ENCODE peak calls at places on chromosomes 7 and 10, in nine cellular contexts. One of them, this sample, is unnamed.
A peak's percentile ranks its signal among the peaks of the same experiment; 100 is the strongest.

GRCh38 chr10:7797582-7797981 is 9.6 kb downstream of the ATP5F1C start:
- DNase-seq in A673: no peak
- DNase-seq in HAP-1: no peak
- DNase-seq in SK-N-SH: peak; percentile 17
- DNase-seq in HepG2: no peak
- DNase-seq in AG04450: peak; percentile 85
- DNase-seq in BE2C: no peak
- DNase-seq in CD8-positive, alpha-beta memory T cell: no peak
- DNase-seq in IMR-90: peak; percentile 96
- DNase-seq in this sample: no peak

GRCh38 chr10:47319798-47320197 is 2.5 kb upstream of the GDF2 start:
- DNase-seq in BE2C: no peak
- DNase-seq in A673: no peak
- DNase-seq in SK-N-SH: no peak
- DNase-seq in AG04450: no peak
- DNase-seq in HepG2: no peak
- DNase-seq in CD8-positive, alpha-beta memory T cell: no peak
- DNase-seq in HAP-1: no peak
- DNase-seq in IMR-90: no peak
- DNase-seq in this sample: no peak

GRCh38 chr10:89921422-89921821 is 220.0 kb downstream of the KIF20B start:
- DNase-seq in HepG2: no peak
- DNase-seq in BE2C: no peak
- DNase-seq in CD8-positive, alpha-beta memory T cell: no peak
- DNase-seq in HAP-1: no peak
- DNase-seq in SK-N-SH: no peak
- DNase-seq in IMR-90: no peak
- DNase-seq in A673: no peak
- DNase-seq in AG04450: no peak
- DNase-seq in this sample: no peak

GRCh38 chr7:27204851-27205322 is 5.0 kb upstream of the HOXA13 start:
- DNase-seq in AG04450: no peak
- DNase-seq in A673: peak; percentile 19
- DNase-seq in HAP-1: no peak
- DNase-seq in HepG2: no peak
- DNase-seq in SK-N-SH: no peak
- DNase-seq in CD8-positive, alpha-beta memory T cell: no peak
- DNase-seq in IMR-90: no peak
- DNase-seq in BE2C: no peak
- DNase-seq in this sample: no peak

GRCh38 chr7:153044981-153045380 is 285.4 kb downstream of the ACTR3B start:
- DNase-seq in HAP-1: no peak
- DNase-seq in BE2C: no peak
- DNase-seq in CD8-positive, alpha-beta memory T cell: no peak
- DNase-seq in HepG2: no peak
- DNase-seq in AG04450: no peak
- DNase-seq in A673: no peak
- DNase-seq in IMR-90: no peak
- DNase-seq in SK-N-SH: no peak
- DNase-seq in this sample: peak; percentile 28

GRCh38 chr10:69631566-69631965 is 1.5 kb downstream of the FAM241B start:
- DNase-seq in CD8-positive, alpha-beta memory T cell: no peak
- DNase-seq in AG04450: no peak
- DNase-seq in BE2C: no peak
- DNase-seq in HepG2: no peak
- DNase-seq in IMR-90: no peak
- DNase-seq in HAP-1: no peak
- DNase-seq in A673: no peak
- DNase-seq in SK-N-SH: no peak
- DNase-seq in this sample: no peak

GRCh38 chr10:72462261-72462660 is 107.5 kb upstream of the DNAJB12 start:
- DNase-seq in IMR-90: no peak
- DNase-seq in BE2C: no peak
- DNase-seq in HAP-1: no peak
- DNase-seq in HepG2: no peak
- DNase-seq in A673: no peak
- DNase-seq in CD8-positive, alpha-beta memory T cell: no peak
- DNase-seq in SK-N-SH: no peak
- DNase-seq in AG04450: no peak
- DNase-seq in this sample: no peak

GRCh38 chr10:7320072-7320471 is 90.8 kb downstream of the SFMBT2 start:
- DNase-seq in A673: no peak
- DNase-seq in HAP-1: no peak
- DNase-seq in SK-N-SH: no peak
- DNase-seq in BE2C: no peak
- DNase-seq in AG04450: no peak
- DNase-seq in IMR-90: no peak
- DNase-seq in HepG2: no peak
- DNase-seq in CD8-positive, alpha-beta memory T cell: no peak
- DNase-seq in this sample: no peak

GRCh38 chr10:126702181-126702580 is 31.7 kb upstream of the C10orf90 start:
- DNase-seq in HAP-1: no peak
- DNase-seq in BE2C: no peak
- DNase-seq in CD8-positive, alpha-beta memory T cell: no peak
- DNase-seq in AG04450: no peak
- DNase-seq in SK-N-SH: no peak
- DNase-seq in IMR-90: peak; percentile 2
- DNase-seq in HepG2: no peak
- DNase-seq in A673: no peak
- DNase-seq in this sample: no peak

GRCh38 chr7:22375359-22376048 is 18.6 kb upstream of the RAPGEF5 start:
- DNase-seq in SK-N-SH: peak; percentile 54
- DNase-seq in BE2C: peak; percentile 79
- DNase-seq in HAP-1: no peak
- DNase-seq in AG04450: no peak
- DNase-seq in CD8-positive, alpha-beta memory T cell: no peak
- DNase-seq in HepG2: no peak
- DNase-seq in IMR-90: peak; percentile 11
- DNase-seq in A673: no peak
- DNase-seq in this sample: no peak

GRCh38 chr10:75408911-75409885 is 7.6 kb upstream of the ZNF503 start:
- DNase-seq in HepG2: no peak
- DNase-seq in HAP-1: peak; percentile 49
- DNase-seq in SK-N-SH: peak; percentile 98
- DNase-seq in BE2C: peak; percentile 56
- DNase-seq in AG04450: no peak
- DNase-seq in IMR-90: no peak
- DNase-seq in A673: no peak
- DNase-seq in CD8-positive, alpha-beta memory T cell: no peak
- DNase-seq in this sample: peak; percentile 76

GRCh38 chr10:129319934-129320333 is 147.1 kb upstream of the MGMT start:
- DNase-seq in A673: no peak
- DNase-seq in SK-N-SH: no peak
- DNase-seq in IMR-90: no peak
- DNase-seq in HepG2: no peak
- DNase-seq in CD8-positive, alpha-beta memory T cell: no peak
- DNase-seq in AG04450: no peak
- DNase-seq in HAP-1: no peak
- DNase-seq in BE2C: no peak
- DNase-seq in this sample: no peak

GRCh38 chr7:22338875-22339274 is 18.1 kb downstream of the RAPGEF5 start:
- DNase-seq in A673: no peak
- DNase-seq in IMR-90: no peak
- DNase-seq in SK-N-SH: no peak
- DNase-seq in BE2C: no peak
- DNase-seq in CD8-positive, alpha-beta memory T cell: no peak
- DNase-seq in HepG2: no peak
- DNase-seq in HAP-1: no peak
- DNase-seq in AG04450: no peak
- DNase-seq in this sample: no peak

GRCh38 chr7:99326408-99326782 is 697 bp downstream of the ARPC1A start:
- DNase-seq in A673: no peak
- DNase-seq in AG04450: no peak
- DNase-seq in SK-N-SH: no peak
- DNase-seq in IMR-90: no peak
- DNase-seq in BE2C: no peak
- DNase-seq in HAP-1: no peak
- DNase-seq in HepG2: no peak
- DNase-seq in CD8-positive, alpha-beta memory T cell: no peak
- DNase-seq in this sample: no peak
- H3K9me3 ChIP-seq in A673: no peaks in the 10 kb centered on the region
- H3K9me3 ChIP-seq in AG04450: no peaks in the 10 kb centered on the region
- H3K9me3 ChIP-seq in SK-N-SH: no peaks in the 10 kb centered on the region
- H3K9me3 ChIP-seq in IMR-90: no peaks in the 10 kb centered on the region
- H3K9me3 ChIP-seq in BE2C: no peaks in the 10 kb centered on the region
- H3K9me3 ChIP-seq in HAP-1: no peaks in the 10 kb centered on the region
- H3K9me3 ChIP-seq in HepG2: no peaks in the 10 kb centered on the region
- H3K9me3 ChIP-seq in CD8-positive, alpha-beta memory T cell: no peaks in the 10 kb centered on the region
- H3K9me3 ChIP-seq in this sample: no peaks in the 10 kb centered on the region

GRCh38 chr7:159205833-159206232 is 61.2 kb upstream of the VIPR2 start:
- DNase-seq in A673: no peak
- DNase-seq in HepG2: no peak
- DNase-seq in IMR-90: no peak
- DNase-seq in CD8-positive, alpha-beta memory T cell: no peak
- DNase-seq in BE2C: no peak
- DNase-seq in AG04450: no peak
- DNase-seq in HAP-1: no peak
- DNase-seq in SK-N-SH: no peak
- DNase-seq in this sample: no peak

GRCh38 chr7:159211540-159212182 is 67.0 kb upstream of the VIPR2 start:
- DNase-seq in SK-N-SH: no peak
- DNase-seq in A673: no peak
- DNase-seq in CD8-positive, alpha-beta memory T cell: no peak
- DNase-seq in HepG2: no peak
- DNase-seq in HAP-1: no peak
- DNase-seq in IMR-90: no peak
- DNase-seq in AG04450: no peak
- DNase-seq in BE2C: peak; percentile 38
- DNase-seq in this sample: no peak

GRCh38 chr7:159209429-159209828 is 64.8 kb upstream of the VIPR2 start:
- DNase-seq in A673: no peak
- DNase-seq in BE2C: no peak
- DNase-seq in HAP-1: no peak
- DNase-seq in HepG2: no peak
- DNase-seq in SK-N-SH: no peak
- DNase-seq in AG04450: no peak
- DNase-seq in IMR-90: no peak
- DNase-seq in CD8-positive, alpha-beta memory T cell: no peak
- DNase-seq in this sample: no peak

GRCh38 chr7:159204664-159205063 is 60.0 kb upstream of the VIPR2 start:
- DNase-seq in BE2C: no peak
- DNase-seq in IMR-90: no peak
- DNase-seq in CD8-positive, alpha-beta memory T cell: no peak
- DNase-seq in HepG2: no peak
- DNase-seq in SK-N-SH: no peak
- DNase-seq in HAP-1: no peak
- DNase-seq in A673: no peak
- DNase-seq in AG04450: no peak
- DNase-seq in this sample: no peak

DNA sequence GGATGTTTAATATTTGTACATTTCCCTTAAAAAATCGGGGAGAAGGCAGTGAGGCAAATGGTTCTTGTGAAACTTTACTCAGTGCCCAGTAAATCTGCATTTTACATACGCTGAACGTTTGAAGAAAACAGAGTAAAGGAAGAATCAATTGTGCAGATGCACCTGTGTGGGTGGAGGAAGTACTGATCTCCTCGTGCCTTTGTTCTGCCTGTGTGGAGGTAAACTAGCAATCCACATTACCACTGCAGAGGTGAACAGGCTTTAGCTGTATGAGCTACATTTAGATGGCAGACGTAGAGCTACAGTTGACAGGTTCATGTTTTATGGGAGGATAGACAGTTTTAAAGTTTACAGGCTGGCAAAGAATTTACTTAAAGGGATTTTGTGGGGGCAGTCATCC is 62.7 kb upstream of the VIPR2 start:
- DNase-seq in HAP-1: no peak
- DNase-seq in A673: no peak
- DNase-seq in HepG2: no peak
- DNase-seq in AG04450: no peak
- DNase-seq in CD8-positive, alpha-beta memory T cell: no peak
- DNase-seq in IMR-90: no peak
- DNase-seq in SK-N-SH: no peak
- DNase-seq in BE2C: no peak
- DNase-seq in this sample: no peak
- H3K9me3 ChIP-seq in HAP-1: no peaks in the 10 kb centered on the region
- H3K9me3 ChIP-seq in A673: no peaks in the 10 kb centered on the region
- H3K9me3 ChIP-seq in HepG2: no peaks in the 10 kb centered on the region
- H3K9me3 ChIP-seq in AG04450: peaks cover 43% of the 10 kb centered on the region
- H3K9me3 ChIP-seq in CD8-positive, alpha-beta memory T cell: no peaks in the 10 kb centered on the region
- H3K9me3 ChIP-seq in IMR-90: peaks cover 36% of the 10 kb centered on the region
- H3K9me3 ChIP-seq in SK-N-SH: peaks cover 4% of the 10 kb centered on the region
- H3K9me3 ChIP-seq in BE2C: no peaks in the 10 kb centered on the region
- H3K9me3 ChIP-seq in this sample: no peaks in the 10 kb centered on the region

DNA sequence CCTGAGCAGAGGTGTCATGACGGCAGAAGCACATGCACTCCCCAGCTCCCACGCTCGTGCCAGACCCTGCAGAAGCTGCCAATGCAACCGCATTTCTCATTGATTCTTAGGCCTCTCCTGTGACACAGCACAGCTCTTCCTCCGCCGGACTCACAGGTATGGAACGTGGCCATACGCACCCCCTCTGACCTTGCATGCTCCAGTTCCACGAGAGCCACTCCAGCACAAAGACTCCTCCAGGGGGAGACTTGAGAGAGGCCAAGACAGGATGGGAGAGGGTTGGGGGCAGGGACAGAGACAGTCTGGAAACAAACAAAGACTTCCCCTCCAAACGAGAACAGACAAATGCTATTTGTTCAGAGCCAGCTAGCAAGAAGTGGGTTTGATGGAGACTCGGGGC is 124.3 kb upstream of the PPP2R2D start:
- DNase-seq in A673: no peak
- DNase-seq in HAP-1: no peak
- DNase-seq in CD8-positive, alpha-beta memory T cell: no peak
- DNase-seq in AG04450: no peak
- DNase-seq in HepG2: no peak
- DNase-seq in IMR-90: no peak
- DNase-seq in SK-N-SH: no peak
- DNase-seq in BE2C: no peak
- DNase-seq in this sample: no peak
- H3K9me3 ChIP-seq in A673: peaks cover 25% of the 10 kb centered on the region
- H3K9me3 ChIP-seq in HAP-1: no peaks in the 10 kb centered on the region
- H3K9me3 ChIP-seq in CD8-positive, alpha-beta memory T cell: peaks cover 18% of the 10 kb centered on the region
- H3K9me3 ChIP-seq in AG04450: peaks cover 95% of the 10 kb centered on the region
- H3K9me3 ChIP-seq in HepG2: peaks cover 33% of the 10 kb centered on the region
- H3K9me3 ChIP-seq in IMR-90: peaks cover 71% of the 10 kb centered on the region
- H3K9me3 ChIP-seq in SK-N-SH: no peaks in the 10 kb centered on the region
- H3K9me3 ChIP-seq in BE2C: no peaks in the 10 kb centered on the region
- H3K9me3 ChIP-seq in this sample: peaks cover 25% of the 10 kb centered on the region

DNA sequence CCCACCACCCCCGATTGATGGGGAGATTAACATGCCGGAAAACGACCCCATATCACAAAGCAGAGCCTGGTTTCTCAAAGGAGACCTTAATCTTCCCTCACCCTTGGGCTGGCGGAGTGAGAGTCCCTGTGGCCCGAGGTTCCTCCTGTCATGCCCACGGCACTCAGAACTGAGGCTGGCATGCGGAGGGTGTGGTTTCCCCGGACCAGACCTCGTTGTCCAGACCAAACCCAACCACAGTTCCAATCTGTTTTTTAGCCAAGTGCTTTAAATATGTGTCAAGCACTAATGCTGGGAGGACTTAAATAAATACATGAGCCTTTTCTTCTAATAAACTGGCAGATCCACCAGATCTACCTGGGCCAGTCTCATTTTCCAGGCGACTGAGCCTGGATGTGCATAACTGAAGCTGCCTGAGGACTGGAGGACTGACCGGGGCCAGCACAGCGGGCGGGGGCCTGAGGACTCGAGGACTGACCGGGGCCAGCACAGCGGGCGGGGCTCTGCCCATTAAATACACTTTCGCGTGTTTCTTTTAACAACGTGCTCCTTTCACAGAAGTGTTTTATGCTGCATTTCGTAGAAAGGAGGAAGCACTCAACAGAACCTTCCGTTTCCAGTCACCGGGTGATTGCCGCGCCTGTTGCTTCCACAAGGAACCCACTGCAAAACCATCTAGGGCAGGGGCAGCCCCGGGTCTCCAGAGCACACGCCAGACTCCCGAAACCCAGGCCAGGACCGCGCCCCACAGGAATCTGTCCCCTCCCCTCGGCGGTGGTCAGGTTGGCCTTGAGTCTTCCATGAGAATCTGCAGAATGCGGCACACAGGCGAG is 334.6 kb downstream of the PTPRN2 start:
- DNase-seq in IMR-90: no peak
- DNase-seq in HAP-1: no peak
- DNase-seq in CD8-positive, alpha-beta memory T cell: no peak
- DNase-seq in SK-N-SH: peak; percentile 11
- DNase-seq in BE2C: no peak
- DNase-seq in AG04450: no peak
- DNase-seq in HepG2: no peak
- DNase-seq in A673: no peak
- DNase-seq in this sample: no peak
- H3K9me3 ChIP-seq in IMR-90: peaks cover 61% of the 10 kb centered on the region
- H3K9me3 ChIP-seq in HAP-1: no peaks in the 10 kb centered on the region
- H3K9me3 ChIP-seq in CD8-positive, alpha-beta memory T cell: no peaks in the 10 kb centered on the region
- H3K9me3 ChIP-seq in SK-N-SH: no peaks in the 10 kb centered on the region
- H3K9me3 ChIP-seq in BE2C: no peaks in the 10 kb centered on the region
- H3K9me3 ChIP-seq in AG04450: peaks cover 87% of the 10 kb centered on the region
- H3K9me3 ChIP-seq in HepG2: no peaks in the 10 kb centered on the region
- H3K9me3 ChIP-seq in A673: peaks cover 4% of the 10 kb centered on the region
- H3K9me3 ChIP-seq in this sample: no peaks in the 10 kb centered on the region